ENCODE peak calls at places on chromosomes 13 and 19, in seven cellular contexts. One of them, this sample, is unnamed.

GRCh38 chr19:15672580-15673175 is at the start of gene CYP4F12:
- DNase-seq in H1: no peak
- DNase-seq in GM12878: no peak
- DNase-seq in K562: peak; percentile 40
- DNase-seq in HCT116: peak; percentile 49
- DNase-seq in SK-N-SH: no peak
- DNase-seq in HepG2: peak; percentile 76
- DNase-seq in this sample: no peak

GRCh38 chr13:80436571-80437169 is 95.7 kb upstream of the SPRY2 start:
- DNase-seq in H1: no peak
- DNase-seq in GM12878: no peak
- DNase-seq in K562: no peak
- DNase-seq in HCT116: no peak
- DNase-seq in SK-N-SH: no peak
- DNase-seq in HepG2: no peak
- DNase-seq in this sample: no peak

GRCh38 chr13:46386996-46387851 is at the start of gene RUBCNL:
- DNase-seq in H1: peak; percentile 77
- DNase-seq in GM12878: no peak
- DNase-seq in K562: peak; percentile 8
- DNase-seq in HCT116: peak; percentile 26
- DNase-seq in SK-N-SH: peak; percentile 74
- DNase-seq in HepG2: no peak
- DNase-seq in this sample: no peak

GRCh38 chr13:99432637-99433542 is 68.4 kb upstream of the TM9SF2 start:
- DNase-seq in H1: no peak
- DNase-seq in GM12878: peak; percentile 97
- DNase-seq in K562: no peak
- DNase-seq in HCT116: peak; percentile 36
- DNase-seq in SK-N-SH: no peak
- DNase-seq in HepG2: peak; percentile 84
- DNase-seq in this sample: peak; percentile 70

GRCh38 chr19:12497032-12497431 is 12.4 kb upstream of the ZNF709 start:
- DNase-seq in H1: no peak
- DNase-seq in GM12878: no peak
- DNase-seq in K562: no peak
- DNase-seq in HCT116: no peak
- DNase-seq in SK-N-SH: no peak
- DNase-seq in HepG2: peak; percentile 62
- DNase-seq in this sample: no peak

GRCh38 chr13:43838909-43839308 is 40.6 kb downstream of the CCDC122 start:
- DNase-seq in H1: no peak
- DNase-seq in GM12878: no peak
- DNase-seq in K562: no peak
- DNase-seq in HCT116: no peak
- DNase-seq in SK-N-SH: no peak
- DNase-seq in HepG2: no peak
- DNase-seq in this sample: no peak

GRCh38 chr19:32404939-32405430 is 585 bp upstream of the DPY19L3 start:
- DNase-seq in H1: peak; percentile 67
- DNase-seq in GM12878: no peak
- DNase-seq in K562: no peak
- DNase-seq in HCT116: no peak
- DNase-seq in SK-N-SH: no peak
- DNase-seq in HepG2: peak; percentile 19
- DNase-seq in this sample: peak; percentile 8

GRCh38 chr19:27742041-27742440 is 1470.9 kb downstream of the UQCRFS1 start:
- DNase-seq in H1: no peak
- DNase-seq in GM12878: no peak
- DNase-seq in K562: no peak
- DNase-seq in HCT116: no peak
- DNase-seq in SK-N-SH: no peak
- DNase-seq in HepG2: no peak
- DNase-seq in this sample: no peak

GRCh38 chr13:74093691-74094090 is 40.5 kb downstream of the KLF12 start:
- DNase-seq in H1: no peak
- DNase-seq in GM12878: no peak
- DNase-seq in K562: no peak
- DNase-seq in HCT116: no peak
- DNase-seq in SK-N-SH: no peak
- DNase-seq in HepG2: no peak
- DNase-seq in this sample: no peak

GRCh38 chr13:40622761-40623160 is 43.7 kb downstream of the FOXO1 start:
- DNase-seq in H1: no peak
- DNase-seq in GM12878: no peak
- DNase-seq in K562: no peak
- DNase-seq in HCT116: no peak
- DNase-seq in SK-N-SH: no peak
- DNase-seq in HepG2: no peak
- DNase-seq in this sample: no peak

GRCh38 chr13:26227396-26227971 is 5.4 kb upstream of the RNF6 start:
- DNase-seq in H1: no peak
- DNase-seq in GM12878: no peak
- DNase-seq in K562: no peak
- DNase-seq in HCT116: no peak
- DNase-seq in SK-N-SH: no peak
- DNase-seq in HepG2: no peak
- DNase-seq in this sample: no peak

GRCh38 chr13:46059405-46059804 is 6.9 kb upstream of the ZC3H13 start:
- DNase-seq in H1: no peak
- DNase-seq in GM12878: no peak
- DNase-seq in K562: no peak
- DNase-seq in HCT116: no peak
- DNase-seq in SK-N-SH: no peak
- DNase-seq in HepG2: no peak
- DNase-seq in this sample: no peak

GRCh38 chr13:35479223-35479536 is 2.7 kb upstream of the MAB21L1 start:
- DNase-seq in H1: no peak
- DNase-seq in GM12878: no peak
- DNase-seq in K562: no peak
- DNase-seq in HCT116: no peak
- DNase-seq in SK-N-SH: peak; percentile 27
- DNase-seq in HepG2: no peak
- DNase-seq in this sample: no peak

GRCh38 chr13:35716186-35716585 is 239.7 kb upstream of the MAB21L1 start:
- DNase-seq in H1: no peak
- DNase-seq in GM12878: no peak
- DNase-seq in K562: no peak
- DNase-seq in HCT116: no peak
- DNase-seq in SK-N-SH: no peak
- DNase-seq in HepG2: no peak
- DNase-seq in this sample: no peak

GRCh38 chr19:7670150-7670784 is 1.4 kb downstream of the RETN start:
- DNase-seq in H1: peak; percentile 64
- DNase-seq in GM12878: no peak
- DNase-seq in K562: peak; percentile 51
- DNase-seq in HCT116: no peak
- DNase-seq in SK-N-SH: no peak
- DNase-seq in HepG2: no peak
- DNase-seq in this sample: no peak

GRCh38 chr13:27808866-27809546 is 16.7 kb downstream of the GSX1 start:
- DNase-seq in H1: no peak
- DNase-seq in GM12878: no peak
- DNase-seq in K562: no peak
- DNase-seq in HCT116: no peak
- DNase-seq in SK-N-SH: no peak
- DNase-seq in HepG2: no peak
- DNase-seq in this sample: no peak

GRCh38 chr19:8208710-8209110 is 460 bp upstream of the CERS4 start:
- DNase-seq in H1: no peak
- DNase-seq in GM12878: no peak
- DNase-seq in K562: no peak
- DNase-seq in HCT116: no peak
- DNase-seq in SK-N-SH: no peak
- DNase-seq in HepG2: no peak
- DNase-seq in this sample: no peak

GRCh38 chr13:109569938-109570711 is 216.3 kb downstream of the IRS2 start:
- DNase-seq in H1: no peak
- DNase-seq in GM12878: peak; percentile 8
- DNase-seq in K562: no peak
- DNase-seq in HCT116: no peak
- DNase-seq in SK-N-SH: no peak
- DNase-seq in HepG2: no peak
- DNase-seq in this sample: no peak

GRCh38 chr19:16371540-16371986 is 46.9 kb downstream of the KLF2 start:
- DNase-seq in H1: no peak
- DNase-seq in GM12878: peak; percentile 79
- DNase-seq in K562: peak; percentile 79
- DNase-seq in HCT116: no peak
- DNase-seq in SK-N-SH: no peak
- DNase-seq in HepG2: no peak
- DNase-seq in this sample: no peak

GRCh38 chr13:94722596-94722995 is 10.3 kb upstream of the SOX21 start:
- DNase-seq in H1: no peak
- DNase-seq in GM12878: no peak
- DNase-seq in K562: no peak
- DNase-seq in HCT116: no peak
- DNase-seq in SK-N-SH: no peak
- DNase-seq in HepG2: no peak
- DNase-seq in this sample: no peak

GRCh38 chr13:109074436-109074835 is 445.0 kb downstream of the MYO16 start:
- DNase-seq in H1: no peak
- DNase-seq in GM12878: no peak
- DNase-seq in K562: no peak
- DNase-seq in HCT116: no peak
- DNase-seq in SK-N-SH: no peak
- DNase-seq in HepG2: no peak
- DNase-seq in this sample: no peak

GRCh38 chr19:43643326-43643725 is 3.7 kb upstream of the CADM4 start:
- DNase-seq in H1: no peak
- DNase-seq in GM12878: no peak
- DNase-seq in K562: no peak
- DNase-seq in HCT116: no peak
- DNase-seq in SK-N-SH: no peak
- DNase-seq in HepG2: no peak
- DNase-seq in this sample: no peak

GRCh38 chr13:94195715-94196114 is 283.8 kb downstream of the DCT start:
- DNase-seq in H1: no peak
- DNase-seq in GM12878: no peak
- DNase-seq in K562: no peak
- DNase-seq in HCT116: no peak
- DNase-seq in SK-N-SH: no peak
- DNase-seq in HepG2: no peak
- DNase-seq in this sample: no peak

GRCh38 chr19:34416021-34416545 is 11.9 kb downstream of the PDCD2L start:
- DNase-seq in H1: no peak
- DNase-seq in GM12878: no peak
- DNase-seq in K562: no peak
- DNase-seq in HCT116: no peak
- DNase-seq in SK-N-SH: no peak
- DNase-seq in HepG2: no peak
- DNase-seq in this sample: no peak

GRCh38 chr13:97283888-97284287 is 61.8 kb downstream of the MBNL2 start:
- DNase-seq in H1: no peak
- DNase-seq in GM12878: no peak
- DNase-seq in K562: no peak
- DNase-seq in HCT116: no peak
- DNase-seq in SK-N-SH: no peak
- DNase-seq in HepG2: no peak
- DNase-seq in this sample: no peak

GRCh38 chr13:95087746-95088305 is 213.4 kb downstream of the ABCC4 start:
- DNase-seq in H1: no peak
- DNase-seq in GM12878: no peak
- DNase-seq in K562: no peak
- DNase-seq in HCT116: no peak
- DNase-seq in SK-N-SH: no peak
- DNase-seq in HepG2: peak; percentile 23
- DNase-seq in this sample: no peak

GRCh38 chr13:111948811-111949210 is 118.1 kb upstream of the SOX1 start:
- DNase-seq in H1: peak; percentile 20
- DNase-seq in GM12878: no peak
- DNase-seq in K562: no peak
- DNase-seq in HCT116: no peak
- DNase-seq in SK-N-SH: no peak
- DNase-seq in HepG2: no peak
- DNase-seq in this sample: no peak

GRCh38 chr13:110869805-110870706 is 44.8 kb downstream of the ANKRD10 start:
- DNase-seq in H1: peak; percentile 59
- DNase-seq in GM12878: no peak
- DNase-seq in K562: peak; percentile 78
- DNase-seq in HCT116: peak; percentile 99
- DNase-seq in SK-N-SH: peak; percentile 58
- DNase-seq in HepG2: peak; percentile 89
- DNase-seq in this sample: no peak
- H3K4me3 ChIP-seq in H1: no peak overlapping the region
- H3K4me3 ChIP-seq in GM12878: no peak overlapping the region
- H3K4me3 ChIP-seq in K562: peak overlapping the region; percentile 49
- H3K4me3 ChIP-seq in HCT116: peak overlapping the region; percentile 61
- H3K4me3 ChIP-seq in SK-N-SH: peak overlapping the region; percentile 2
- H3K4me3 ChIP-seq in HepG2: peak overlapping the region; percentile 24
- H3K4me3 ChIP-seq in this sample: no peak overlapping the region

DNA sequence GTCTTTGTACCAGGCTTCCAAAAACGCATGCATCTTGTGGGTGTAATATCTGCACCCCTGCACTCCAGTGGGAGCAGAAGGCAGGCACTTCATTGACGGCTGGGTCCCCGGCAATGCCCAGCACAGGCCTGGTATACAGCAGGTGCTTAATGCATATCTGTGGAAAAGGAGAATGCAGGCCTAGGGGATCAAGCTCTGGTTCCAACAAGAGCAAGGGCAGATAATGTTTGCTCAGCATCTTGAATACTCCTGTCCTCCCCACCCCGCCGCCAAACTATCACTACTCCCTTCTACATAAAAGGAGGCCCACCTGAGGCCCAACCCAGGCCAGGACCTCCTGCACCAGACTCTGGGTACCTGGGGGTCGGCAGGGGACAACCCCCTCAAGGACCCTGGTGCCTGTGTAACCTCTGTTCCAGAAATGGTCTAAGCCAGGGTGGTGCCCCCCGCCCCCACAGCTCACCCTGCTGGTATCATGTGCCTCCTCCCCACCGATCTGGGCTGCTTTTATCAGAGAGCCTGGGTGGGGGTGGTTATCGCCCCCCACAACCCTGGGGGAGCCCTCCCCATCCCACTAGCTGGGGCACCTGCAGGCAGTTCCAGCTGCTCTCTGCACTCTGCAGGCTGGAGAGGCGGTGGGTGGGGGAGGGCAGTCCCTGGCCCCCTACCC is 4.8 kb downstream of the KLF16 start:
- DNase-seq in H1: no peak
- DNase-seq in GM12878: no peak
- DNase-seq in K562: no peak
- DNase-seq in HCT116: no peak
- DNase-seq in SK-N-SH: no peak
- DNase-seq in HepG2: no peak
- DNase-seq in this sample: no peak
- H3K4me1 ChIP-seq in H1: no peaks in the 10 kb centered on the region
- H3K4me1 ChIP-seq in GM12878: peaks cover 14% of the 10 kb centered on the region
- H3K4me1 ChIP-seq in K562: peaks cover 87% of the 10 kb centered on the region
- H3K4me1 ChIP-seq in HCT116: peaks cover 73% of the 10 kb centered on the region
- H3K4me1 ChIP-seq in SK-N-SH: peaks cover 37% of the 10 kb centered on the region
- H3K4me1 ChIP-seq in HepG2: peaks cover 45% of the 10 kb centered on the region
- H3K4me1 ChIP-seq in this sample: peaks cover 40% of the 10 kb centered on the region

GRCh38 chr19:40803857-40804782 is 5.1 kb downstream of the EGLN2 start:
- DNase-seq in H1: no peak
- DNase-seq in GM12878: peak; percentile 57
- DNase-seq in K562: peak; percentile 29
- DNase-seq in HCT116: no peak
- DNase-seq in SK-N-SH: no peak
- DNase-seq in HepG2: peak; percentile 52
- DNase-seq in this sample: no peak
- TF ChIP-seq YY1 in H1: no peak
- TF ChIP-seq YY1 in GM12878: no peak
- TF ChIP-seq YY1 in K562: no peak
- TF ChIP-seq YY1 in HCT116: no peak
- TF ChIP-seq YY1 in SK-N-SH: no peak
- TF ChIP-seq YY1 in HepG2: no peak
- TF ChIP-seq YY1 in this sample: no peak

GRCh38 chr13:91242652-91243051 is 104.8 kb upstream of the MIR17HG start:
- DNase-seq in H1: no peak
- DNase-seq in GM12878: no peak
- DNase-seq in K562: no peak
- DNase-seq in HCT116: no peak
- DNase-seq in SK-N-SH: no peak
- DNase-seq in HepG2: no peak
- DNase-seq in this sample: no peak
- H3K4me3 ChIP-seq in H1: no peak overlapping the region
- H3K4me3 ChIP-seq in GM12878: no peak overlapping the region
- H3K4me3 ChIP-seq in K562: no peak overlapping the region
- H3K4me3 ChIP-seq in HCT116: no peak overlapping the region
- H3K4me3 ChIP-seq in SK-N-SH: no peak overlapping the region
- H3K4me3 ChIP-seq in HepG2: no peak overlapping the region
- H3K4me3 ChIP-seq in this sample: no peak overlapping the region